ENCODE peak calls at places on chromosomes 3 and 15, in five cellular contexts. W is HCT116, D is GM10248, M is pancreas, K is NAMALWA. C is an unnamed sample.

GRCh38 chr3:144053121-144053520 is 81.5 kb downstream of the DIPK2A start:
- DNase-seq in D (no peak), W (no peak), K (no peak), M (no peak), C (peak; percentile 62)

GRCh38 chr3:136343873-136344281 is 93.7 kb downstream of the PCCB start:
- DNase-seq in D (no peak), W (no peak), M (peak; percentile 76), K (no peak), C (peak; percentile 96)

GRCh38 chr15:70270752-70271111 is 173.0 kb upstream of the TLE3 start:
- DNase-seq in D (no peak), M (no peak), K (no peak), W (no peak), C (no peak)

GRCh38 chr15:57820119-57820518 is 113.6 kb downstream of the POLR2M start:
- DNase-seq in W (no peak), K (no peak), M (no peak), D (no peak), C (peak; percentile 32)

GRCh38 chr15:33215941-33216872 is 21.7 kb upstream of the FMN1 start:
- DNase-seq in W (no peak), K (peak; percentile 56), D (peak; percentile 38), M (no peak), C (peak; percentile 53)

GRCh38 chr15:43008150-43008549 is 87.6 kb upstream of the TTBK2 start:
- DNase-seq in D (no peak), W (no peak), K (no peak), M (no peak), C (no peak)

GRCh38 chr3:176090727-176091126 is 1106.6 kb downstream of the TBL1XR1 start:
- DNase-seq in K (no peak), D (no peak), M (no peak), W (no peak), C (no peak)

GRCh38 chr3:197154-197855 is 742 bp downstream of the CHL1 start:
- DNase-seq in M (no peak), W (no peak), K (no peak), D (peak; percentile 32), C (no peak)

GRCh38 chr15:53536479-53537120 is 222.9 kb downstream of the WDR72 start:
- DNase-seq in D (no peak), W (no peak), M (no peak), K (no peak), C (no peak)

GRCh38 chr3:46996689-46997452 is 17.4 kb downstream of the NBEAL2 start:
- DNase-seq in D (no peak), K (no peak), M (no peak), W (no peak), C (no peak)

GRCh38 chr3:10983219-10983916 is 9.2 kb upstream of the SLC6A1 start:
- DNase-seq in M (peak; percentile 24), K (peak; percentile 60), W (peak; percentile 50), D (peak; percentile 62), C (peak; percentile 50)

GRCh38 chr3:176075046-176075445 is 1122.2 kb downstream of the TBL1XR1 start:
- DNase-seq in K (no peak), M (no peak), D (no peak), W (no peak), C (no peak)

GRCh38 chr3:27391796-27392195 is 22.6 kb upstream of the NEK10 start:
- DNase-seq in K (no peak), W (no peak), M (no peak), D (no peak), C (no peak)

GRCh38 chr3:24287728-24288450 is 206.8 kb downstream of the THRB start:
- DNase-seq in M (no peak), K (no peak), W (no peak), D (no peak), C (peak; percentile 16)

GRCh38 chr3:102790742-102791141 is 355.9 kb downstream of the ZPLD1 start:
- DNase-seq in M (no peak), K (no peak), W (no peak), D (no peak), C (no peak)

GRCh38 chr3:41318520-41318919 is 119.2 kb downstream of the CTNNB1 start:
- DNase-seq in W (peak; percentile 15), M (no peak), K (no peak), D (no peak), C (no peak)

GRCh38 chr3:139199421-139200010 is 144.3 kb upstream of the MRPS22 start:
- DNase-seq in K (no peak), W (no peak), M (no peak), D (no peak), C (no peak)

GRCh38 chr3:188689101-188689574 is 482.6 kb upstream of the TPRG1 start:
- DNase-seq in M (no peak), K (no peak), D (no peak), W (no peak), C (peak; percentile 95)

GRCh38 chr3:195184716-195185421 is 86.1 kb downstream of the XXYLT1 start:
- DNase-seq in D (no peak), M (no peak), K (no peak), W (no peak), C (no peak)

GRCh38 chr3:122985539-122985938 is 42.0 kb downstream of the SEMA5B start:
- DNase-seq in W (no peak), M (no peak), K (no peak), D (no peak), C (no peak)

GRCh38 chr3:64380539-64380938 is 155.3 kb upstream of the PRICKLE2 start:
- DNase-seq in W (no peak), D (no peak), M (no peak), K (no peak), C (no peak)

GRCh38 chr15:47206358-47206978 is 510.8 kb upstream of the SEMA6D start:
- DNase-seq in D (no peak), W (no peak), M (no peak), K (no peak), C (no peak)

GRCh38 chr15:97691799-97692198 is 268.7 kb upstream of the ARRDC4 start:
- DNase-seq in M (no peak), W (peak; percentile 16), D (no peak), K (no peak), C (no peak)

GRCh38 chr15:67472957-67473356 is 48.0 kb upstream of the C15orf61 start:
- DNase-seq in D (no peak), K (no peak), W (no peak), M (no peak), C (no peak)

GRCh38 chr3:46909535-46910161 is 32.1 kb downstream of the PTH1R start:
- DNase-seq in K (peak; percentile 77), D (peak; percentile 92), M (peak; percentile 70), W (peak; percentile 51), C (peak; percentile 87)

GRCh38 chr15:52579852-52580251 is 11.0 kb upstream of the ARPP19 start:
- DNase-seq in W (no peak), M (no peak), D (no peak), K (no peak), C (no peak)

C was measured in cardiac fibroblast.